ENCODE peak calls at places on chromosomes 11 and 22, in five cellular contexts. U, Y, R, P and Z are unnamed samples.

GRCh38 chr11:72067266-72067665 is 13.1 kb downstream of the NUMA1 start:
- DNase-seq in U (no peak), Y (no peak), R (no peak), P (no peak), Z (no peak)

GRCh38 chr11:1839924-1840779 is 1.4 kb downstream of the TNNI2 start:
- DNase-seq in U (no peak), Y (no peak), R (peak; percentile 70), P (peak; percentile 46), Z (no peak)

GRCh38 chr11:10147195-10147594 is 146.8 kb downstream of the SBF2 start:
- DNase-seq in U (no peak), Y (no peak), R (no peak), P (no peak), Z (no peak)

GRCh38 chr11:118149493-118149892 is 3.1 kb downstream of the SCN4B start:
- DNase-seq in U (no peak), Y (no peak), R (no peak), P (no peak), Z (no peak)

GRCh38 chr11:1555713-1556153 is 16.3 kb downstream of the DUSP8 start:
- DNase-seq in U (no peak), Y (no peak), R (no peak), P (no peak), Z (no peak)

GRCh38 chr11:14418801-14419417 is 59.9 kb upstream of the RRAS2 start:
- DNase-seq in U (peak; percentile 48), Y (no peak), R (no peak), P (no peak), Z (no peak)

GRCh38 chr11:133941546-133941945 is 15.2 kb downstream of the IGSF9B start:
- DNase-seq in U (no peak), Y (no peak), R (no peak), P (no peak), Z (no peak)

GRCh38 chr11:1531961-1532586 is 40.0 kb downstream of the DUSP8 start:
- DNase-seq in U (no peak), Y (no peak), R (no peak), P (no peak), Z (peak; percentile 74)

GRCh38 chr11:2108675-2109481 is 30.3 kb downstream of the IGF2 start:
- DNase-seq in U (no peak), Y (no peak), R (no peak), P (no peak), Z (no peak)

GRCh38 chr11:114132944-114133394 is 73.5 kb downstream of the ZBTB16 start:
- DNase-seq in U (no peak), Y (no peak), R (no peak), P (no peak), Z (peak; percentile 42)

GRCh38 chr11:117145393-117145761 is 1.3 kb downstream of the PAFAH1B2 start:
- DNase-seq in U (no peak), Y (no peak), R (no peak), P (no peak), Z (peak; percentile 39)

GRCh38 chr11:130600139-130600538 is 151.7 kb downstream of the ADAMTS15 start:
- DNase-seq in U (no peak), Y (no peak), R (no peak), P (no peak), Z (no peak)

GRCh38 chr11:16815047-16815767 is 76.8 kb downstream of the C11orf58 start:
- DNase-seq in U (no peak), Y (peak; percentile 78), R (peak; percentile 88), P (peak; percentile 40), Z (peak; percentile 68)

GRCh38 chr11:134596404-134596803 is 184.4 kb upstream of the B3GAT1 start:
- DNase-seq in U (no peak), Y (no peak), R (no peak), P (no peak), Z (no peak)

GRCh38 chr11:126352934-126353801 is 2.3 kb upstream of the ST3GAL4 start:
- DNase-seq in U (no peak), Y (no peak), R (peak; percentile 83), P (no peak), Z (no peak)

GRCh38 chr11:119638851-119639250 is 90.1 kb downstream of the NECTIN1 start:
- DNase-seq in U (no peak), Y (no peak), R (no peak), P (no peak), Z (no peak)

GRCh38 chr11:2518983-2519340 is 74.2 kb downstream of the KCNQ1 start:
- DNase-seq in U (no peak), Y (peak; percentile 9), R (no peak), P (peak; percentile 13), Z (no peak)

GRCh38 chr22:29798318-29798717 is 31.1 kb downstream of the UQCR10 start:
- DNase-seq in U (no peak), Y (no peak), R (peak; percentile 28), P (no peak), Z (no peak)

GRCh38 chr11:22566293-22566692 is 59.3 kb downstream of the FANCF start:
- DNase-seq in U (no peak), Y (no peak), R (no peak), P (no peak), Z (no peak)

GRCh38 chr11:123231777-123232176 is 36.7 kb upstream of the CLMP start:
- DNase-seq in U (no peak), Y (no peak), R (no peak), P (no peak), Z (no peak)

GRCh38 chr11:19433367-19433766 is 192.6 kb upstream of the E2F8 start:
- DNase-seq in U (no peak), Y (no peak), R (no peak), P (no peak), Z (no peak)

GRCh38 chr11:19436932-19437331 is 196.2 kb upstream of the E2F8 start:
- DNase-seq in U (no peak), Y (no peak), R (no peak), P (no peak), Z (no peak)

GRCh38 chr11:19433791-19434190 is 193.0 kb upstream of the E2F8 start:
- DNase-seq in U (no peak), Y (no peak), R (no peak), P (no peak), Z (no peak)

GRCh38 chr11:19437760-19438159 is 197.0 kb upstream of the E2F8 start:
- DNase-seq in U (no peak), Y (no peak), R (no peak), P (no peak), Z (no peak)

GRCh38 chr11:19435306-19435989 is 194.7 kb upstream of the E2F8 start:
- DNase-seq in U (no peak), Y (no peak), R (no peak), P (no peak), Z (no peak)
- TF ChIP-seq CTCF in U (no peak), Y (no peak), R (no peak), P (no peak), Z (no peak)

DNA sequence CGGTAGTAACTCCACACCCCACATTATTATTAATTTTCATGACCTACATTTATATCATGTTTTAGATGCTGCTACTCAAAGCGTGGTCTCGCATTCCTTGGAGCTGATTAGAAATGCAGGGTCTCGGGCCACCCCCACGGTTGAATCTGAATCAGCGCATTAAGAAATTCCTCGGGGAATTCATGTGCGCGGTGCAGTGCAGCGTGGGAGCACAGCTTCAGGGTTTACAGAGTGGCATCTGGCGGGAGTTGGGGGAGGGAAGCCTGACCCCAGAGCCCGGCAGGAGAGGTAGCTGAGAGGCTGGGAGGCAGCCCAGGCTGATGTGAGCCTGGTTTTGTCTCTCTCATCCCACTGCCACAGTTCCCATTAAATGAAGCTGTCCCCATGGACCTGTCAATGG is 48.1 kb upstream of the DAGLA start:
- DNase-seq in U (no peak), Y (no peak), R (no peak), P (no peak), Z (no peak)
- TF ChIP-seq POLR2AphosphoS5 in U (no peak), Y (no peak), R (no peak), P (no peak), Z (no peak)

DNA sequence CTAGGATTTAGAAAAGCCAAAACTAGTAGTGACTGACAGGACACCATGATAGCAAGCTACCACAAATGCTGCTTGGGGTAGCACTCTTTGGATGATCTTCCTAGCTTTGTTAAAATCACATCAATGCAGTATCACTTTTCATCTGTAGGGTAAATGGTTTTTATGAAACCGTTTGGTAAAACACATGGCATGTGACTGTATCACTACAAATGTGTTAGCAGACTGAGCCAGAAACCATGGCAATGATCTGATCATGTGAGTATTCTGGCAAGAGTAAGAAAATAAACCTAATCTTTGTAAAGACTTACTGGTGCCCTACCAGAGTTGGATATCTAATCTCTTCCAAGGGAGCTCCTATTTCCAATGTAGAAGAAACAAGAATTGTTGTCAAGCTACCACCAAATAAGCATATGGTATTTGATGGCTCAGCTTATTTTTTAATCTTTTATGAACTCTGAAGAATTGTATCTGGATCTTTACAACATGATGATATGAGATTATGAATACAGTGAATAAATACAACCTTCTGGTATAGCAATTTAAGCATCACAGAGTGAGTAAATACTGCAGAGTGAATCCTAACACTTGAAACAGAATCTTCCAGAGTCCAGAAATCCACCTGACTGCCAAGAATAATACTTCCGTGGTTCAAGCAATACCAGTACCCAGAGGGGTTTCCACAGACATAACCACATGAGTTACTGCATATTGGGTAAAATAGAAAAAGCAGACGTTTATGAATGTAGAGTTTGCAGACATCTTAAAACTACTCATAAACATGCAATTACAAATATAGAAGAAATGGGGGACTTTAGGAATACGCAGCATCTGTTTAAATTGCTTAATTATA is 238.9 kb downstream of the TTC28 start:
- DNase-seq in U (no peak), Y (no peak), R (no peak), P (no peak), Z (no peak)
- TF ChIP-seq CTCF in U (no peak), Y (no peak), R (no peak), P (no peak), Z (no peak)

GRCh38 chr11:64100345-64100744 is 64.6 kb downstream of the FLRT1 start:
- DNase-seq in U (no peak), Y (no peak), R (no peak), P (no peak), Z (no peak)

GRCh38 chr11:64097468-64098317 is 62.0 kb downstream of the FLRT1 start:
- DNase-seq in U (no peak), Y (no peak), R (no peak), P (no peak), Z (no peak)

GRCh38 chr11:64099436-64099835 is 63.7 kb downstream of the FLRT1 start:
- DNase-seq in U (no peak), Y (no peak), R (no peak), P (no peak), Z (no peak)

GRCh38 chr11:64096835-64097234 is 61.1 kb downstream of the FLRT1 start:
- DNase-seq in U (no peak), Y (no peak), R (no peak), P (no peak), Z (no peak)

GRCh38 chr11:64098318-64098831 is 62.6 kb downstream of the FLRT1 start:
- DNase-seq in U (no peak), Y (no peak), R (no peak), P (no peak), Z (no peak)
- TF ChIP-seq POLR2AphosphoS5 in U (no peak), Y (no peak), R (no peak), P (no peak), Z (no peak)